ENCODE peak calls at places on chromosomes 16 and 17, in seven cellular contexts. One of them, this sample, is unnamed.

GRCh38 chr17:70336411-70336810 is 167.1 kb downstream of the KCNJ2 start:
- DNase-seq in CD4-positive, alpha-beta T cell: no peak
- DNase-seq in cardiac fibroblast: no peak
- DNase-seq in neural progenitor cell: no peak
- DNase-seq in heart right ventricle: no peak
- DNase-seq in HFFc6: no peak
- DNase-seq in fibroblast of lung: no peak
- DNase-seq in this sample: no peak

GRCh38 chr17:29124135-29124930 is 55.9 kb downstream of the MYO18A start:
- DNase-seq in CD4-positive, alpha-beta T cell: peak
- DNase-seq in cardiac fibroblast: peak
- DNase-seq in neural progenitor cell: peak
- DNase-seq in heart right ventricle: peak
- DNase-seq in HFFc6: peak
- DNase-seq in fibroblast of lung: peak
- DNase-seq in this sample: no peak

GRCh38 chr17:41957869-41958231 is 8.7 kb upstream of the CNP start:
- DNase-seq in CD4-positive, alpha-beta T cell: no peak
- DNase-seq in cardiac fibroblast: no peak
- DNase-seq in neural progenitor cell: no peak
- DNase-seq in heart right ventricle: no peak
- DNase-seq in HFFc6: no peak
- DNase-seq in fibroblast of lung: no peak
- DNase-seq in this sample: no peak

GRCh38 chr17:27491713-27492190 is 35.5 kb downstream of the KSR1 start:
- DNase-seq in CD4-positive, alpha-beta T cell: no peak
- DNase-seq in cardiac fibroblast: no peak
- DNase-seq in neural progenitor cell: peak
- DNase-seq in heart right ventricle: no peak
- DNase-seq in HFFc6: no peak
- DNase-seq in fibroblast of lung: no peak
- DNase-seq in this sample: no peak

GRCh38 chr16:66502020-66502913 is 47.7 kb downstream of the TK2 start:
- DNase-seq in CD4-positive, alpha-beta T cell: no peak
- DNase-seq in cardiac fibroblast: peak
- DNase-seq in neural progenitor cell: no peak
- DNase-seq in heart right ventricle: no peak
- DNase-seq in HFFc6: no peak
- DNase-seq in fibroblast of lung: peak
- DNase-seq in this sample: no peak

GRCh38 chr16:13136896-13137295 is 235.5 kb downstream of the SHISA9 start:
- DNase-seq in CD4-positive, alpha-beta T cell: no peak
- DNase-seq in cardiac fibroblast: no peak
- DNase-seq in neural progenitor cell: no peak
- DNase-seq in heart right ventricle: no peak
- DNase-seq in HFFc6: no peak
- DNase-seq in fibroblast of lung: no peak
- DNase-seq in this sample: no peak

GRCh38 chr16:55250641-55251550 is 73.1 kb upstream of the IRX6 start:
- DNase-seq in CD4-positive, alpha-beta T cell: no peak
- DNase-seq in cardiac fibroblast: no peak
- DNase-seq in neural progenitor cell: no peak
- DNase-seq in heart right ventricle: no peak
- DNase-seq in HFFc6: no peak
- DNase-seq in fibroblast of lung: no peak
- DNase-seq in this sample: no peak

GRCh38 chr17:83198366-83199341 is 119.2 kb downstream of the METRNL start:
- DNase-seq in CD4-positive, alpha-beta T cell: no peak
- DNase-seq in cardiac fibroblast: no peak
- DNase-seq in neural progenitor cell: no peak
- DNase-seq in heart right ventricle: no peak
- DNase-seq in HFFc6: no peak
- DNase-seq in fibroblast of lung: no peak
- DNase-seq in this sample: no peak

GRCh38 chr17:49508891-49509587 is 13.9 kb downstream of the NGFR start:
- DNase-seq in CD4-positive, alpha-beta T cell: no peak
- DNase-seq in cardiac fibroblast: no peak
- DNase-seq in neural progenitor cell: no peak
- DNase-seq in heart right ventricle: no peak
- DNase-seq in HFFc6: no peak
- DNase-seq in fibroblast of lung: no peak
- DNase-seq in this sample: no peak

GRCh38 chr17:79925242-79925957 is 86.2 kb upstream of the CBX4 start:
- DNase-seq in CD4-positive, alpha-beta T cell: no peak
- DNase-seq in cardiac fibroblast: no peak
- DNase-seq in neural progenitor cell: peak
- DNase-seq in heart right ventricle: peak
- DNase-seq in HFFc6: no peak
- DNase-seq in fibroblast of lung: peak
- DNase-seq in this sample: no peak

GRCh38 chr16:75113046-75113491 is 3.5 kb downstream of the LDHD start:
- DNase-seq in CD4-positive, alpha-beta T cell: no peak
- DNase-seq in cardiac fibroblast: no peak
- DNase-seq in neural progenitor cell: no peak
- DNase-seq in heart right ventricle: no peak
- DNase-seq in HFFc6: no peak
- DNase-seq in fibroblast of lung: no peak
- DNase-seq in this sample: no peak

GRCh38 chr16:87068316-87068715 is 248.9 kb downstream of the C16orf95 start:
- DNase-seq in CD4-positive, alpha-beta T cell: no peak
- DNase-seq in cardiac fibroblast: no peak
- DNase-seq in neural progenitor cell: peak
- DNase-seq in heart right ventricle: no peak
- DNase-seq in HFFc6: no peak
- DNase-seq in fibroblast of lung: no peak
- DNase-seq in this sample: peak

GRCh38 chr17:66786101-66786500 is 48.8 kb upstream of the CACNG5 start:
- DNase-seq in CD4-positive, alpha-beta T cell: no peak
- DNase-seq in cardiac fibroblast: no peak
- DNase-seq in neural progenitor cell: no peak
- DNase-seq in heart right ventricle: no peak
- DNase-seq in HFFc6: no peak
- DNase-seq in fibroblast of lung: no peak
- DNase-seq in this sample: no peak

GRCh38 chr17:1645207-1646171 is at the start of gene SCARF1:
- DNase-seq in CD4-positive, alpha-beta T cell: no peak
- DNase-seq in cardiac fibroblast: no peak
- DNase-seq in neural progenitor cell: no peak
- DNase-seq in heart right ventricle: peak
- DNase-seq in HFFc6: no peak
- DNase-seq in fibroblast of lung: no peak
- DNase-seq in this sample: no peak

GRCh38 chr17:35726609-35727460 is 4.6 kb upstream of the RASL10B start:
- DNase-seq in CD4-positive, alpha-beta T cell: no peak
- DNase-seq in cardiac fibroblast: peak
- DNase-seq in neural progenitor cell: no peak
- DNase-seq in heart right ventricle: peak
- DNase-seq in HFFc6: peak
- DNase-seq in fibroblast of lung: peak
- DNase-seq in this sample: no peak

GRCh38 chr17:72407336-72408121 is 286.7 kb downstream of the SOX9 start:
- DNase-seq in CD4-positive, alpha-beta T cell: no peak
- DNase-seq in cardiac fibroblast: peak
- DNase-seq in neural progenitor cell: no peak
- DNase-seq in heart right ventricle: peak
- DNase-seq in HFFc6: peak
- DNase-seq in fibroblast of lung: peak
- DNase-seq in this sample: no peak

GRCh38 chr16:81457326-81458133 is 12.9 kb downstream of the CMIP start:
- DNase-seq in CD4-positive, alpha-beta T cell: no peak
- DNase-seq in cardiac fibroblast: peak
- DNase-seq in neural progenitor cell: no peak
- DNase-seq in heart right ventricle: no peak
- DNase-seq in HFFc6: peak
- DNase-seq in fibroblast of lung: peak
- DNase-seq in this sample: no peak

GRCh38 chr16:2785101-2785991 is 2.0 kb downstream of the PRSS33 start:
- DNase-seq in CD4-positive, alpha-beta T cell: no peak
- DNase-seq in cardiac fibroblast: no peak
- DNase-seq in neural progenitor cell: no peak
- DNase-seq in heart right ventricle: no peak
- DNase-seq in HFFc6: no peak
- DNase-seq in fibroblast of lung: no peak
- DNase-seq in this sample: peak

GRCh38 chr17:33910200-33910857 is 344.8 kb upstream of the CCL2 start:
- DNase-seq in CD4-positive, alpha-beta T cell: no peak
- DNase-seq in cardiac fibroblast: no peak
- DNase-seq in neural progenitor cell: no peak
- DNase-seq in heart right ventricle: no peak
- DNase-seq in HFFc6: no peak
- DNase-seq in fibroblast of lung: no peak
- DNase-seq in this sample: no peak

GRCh38 chr17:19372866-19373505 is 5.3 kb upstream of the MAPK7 start:
- DNase-seq in CD4-positive, alpha-beta T cell: no peak
- DNase-seq in cardiac fibroblast: no peak
- DNase-seq in neural progenitor cell: no peak
- DNase-seq in heart right ventricle: no peak
- DNase-seq in HFFc6: no peak
- DNase-seq in fibroblast of lung: no peak
- DNase-seq in this sample: no peak

GRCh38 chr17:55965051-55965450 is 188.2 kb upstream of the ANKFN1 start:
- DNase-seq in CD4-positive, alpha-beta T cell: no peak
- DNase-seq in cardiac fibroblast: no peak
- DNase-seq in neural progenitor cell: no peak
- DNase-seq in heart right ventricle: no peak
- DNase-seq in HFFc6: no peak
- DNase-seq in fibroblast of lung: no peak
- DNase-seq in this sample: no peak
- TF ChIP-seq CTCF in CD4-positive, alpha-beta T cell: no peak
- TF ChIP-seq CTCF in cardiac fibroblast: no peak
- TF ChIP-seq CTCF in neural progenitor cell: no peak
- TF ChIP-seq CTCF in heart right ventricle: no peak
- TF ChIP-seq CTCF in HFFc6: no peak
- TF ChIP-seq CTCF in fibroblast of lung: no peak
- TF ChIP-seq CTCF in this sample: no peak

GRCh38 chr16:56675685-56676210 is 6.1 kb downstream of the MT1H start:
- DNase-seq in CD4-positive, alpha-beta T cell: peak
- DNase-seq in cardiac fibroblast: no peak
- DNase-seq in neural progenitor cell: no peak
- DNase-seq in heart right ventricle: no peak
- DNase-seq in HFFc6: no peak
- DNase-seq in fibroblast of lung: no peak
- DNase-seq in this sample: no peak

GRCh38 chr16:56670640-56670934 is 973 bp downstream of the MT1H start:
- DNase-seq in CD4-positive, alpha-beta T cell: no peak
- DNase-seq in cardiac fibroblast: no peak
- DNase-seq in neural progenitor cell: no peak
- DNase-seq in heart right ventricle: no peak
- DNase-seq in HFFc6: no peak
- DNase-seq in fibroblast of lung: no peak
- DNase-seq in this sample: no peak

GRCh38 chr16:56671706-56672105 is 2.1 kb downstream of the MT1H start:
- DNase-seq in CD4-positive, alpha-beta T cell: no peak
- DNase-seq in cardiac fibroblast: peak
- DNase-seq in neural progenitor cell: no peak
- DNase-seq in heart right ventricle: no peak
- DNase-seq in HFFc6: no peak
- DNase-seq in fibroblast of lung: peak
- DNase-seq in this sample: no peak

GRCh38 chr16:56672761-56673536 is 3.3 kb downstream of the MT1H start:
- DNase-seq in CD4-positive, alpha-beta T cell: no peak
- DNase-seq in cardiac fibroblast: no peak
- DNase-seq in neural progenitor cell: no peak
- DNase-seq in heart right ventricle: no peak
- DNase-seq in HFFc6: no peak
- DNase-seq in fibroblast of lung: peak
- DNase-seq in this sample: no peak

GRCh38 chr16:56673916-56674315 is 4.3 kb downstream of the MT1H start:
- DNase-seq in CD4-positive, alpha-beta T cell: no peak
- DNase-seq in cardiac fibroblast: peak
- DNase-seq in neural progenitor cell: peak
- DNase-seq in heart right ventricle: no peak
- DNase-seq in HFFc6: peak
- DNase-seq in fibroblast of lung: peak
- DNase-seq in this sample: no peak
- TF ChIP-seq CTCF in CD4-positive, alpha-beta T cell: no peak
- TF ChIP-seq CTCF in cardiac fibroblast: peak
- TF ChIP-seq CTCF in neural progenitor cell: peak
- TF ChIP-seq CTCF in heart right ventricle: peak
- TF ChIP-seq CTCF in HFFc6: peak
- TF ChIP-seq CTCF in fibroblast of lung: peak
- TF ChIP-seq CTCF in this sample: peak

GRCh38 chr17:63917646-63918045 is 993 bp downstream of the GH1 start:
- DNase-seq in CD4-positive, alpha-beta T cell: no peak
- DNase-seq in cardiac fibroblast: no peak
- DNase-seq in neural progenitor cell: no peak
- DNase-seq in heart right ventricle: no peak
- DNase-seq in HFFc6: no peak
- DNase-seq in fibroblast of lung: no peak
- DNase-seq in this sample: no peak

GRCh38 chr17:63916566-63917185 is 2.0 kb downstream of the GH1 start:
- DNase-seq in CD4-positive, alpha-beta T cell: no peak
- DNase-seq in cardiac fibroblast: no peak
- DNase-seq in neural progenitor cell: no peak
- DNase-seq in heart right ventricle: no peak
- DNase-seq in HFFc6: no peak
- DNase-seq in fibroblast of lung: no peak
- DNase-seq in this sample: no peak

GRCh38 chr17:63918305-63918704 is 334 bp downstream of the GH1 start:
- DNase-seq in CD4-positive, alpha-beta T cell: no peak
- DNase-seq in cardiac fibroblast: no peak
- DNase-seq in neural progenitor cell: peak
- DNase-seq in heart right ventricle: no peak
- DNase-seq in HFFc6: no peak
- DNase-seq in fibroblast of lung: no peak
- DNase-seq in this sample: no peak

GRCh38 chr17:63914471-63914870 is 3.4 kb upstream of the CSHL1 start:
- DNase-seq in CD4-positive, alpha-beta T cell: no peak
- DNase-seq in cardiac fibroblast: no peak
- DNase-seq in neural progenitor cell: no peak
- DNase-seq in heart right ventricle: no peak
- DNase-seq in HFFc6: no peak
- DNase-seq in fibroblast of lung: no peak
- DNase-seq in this sample: no peak

DNA sequence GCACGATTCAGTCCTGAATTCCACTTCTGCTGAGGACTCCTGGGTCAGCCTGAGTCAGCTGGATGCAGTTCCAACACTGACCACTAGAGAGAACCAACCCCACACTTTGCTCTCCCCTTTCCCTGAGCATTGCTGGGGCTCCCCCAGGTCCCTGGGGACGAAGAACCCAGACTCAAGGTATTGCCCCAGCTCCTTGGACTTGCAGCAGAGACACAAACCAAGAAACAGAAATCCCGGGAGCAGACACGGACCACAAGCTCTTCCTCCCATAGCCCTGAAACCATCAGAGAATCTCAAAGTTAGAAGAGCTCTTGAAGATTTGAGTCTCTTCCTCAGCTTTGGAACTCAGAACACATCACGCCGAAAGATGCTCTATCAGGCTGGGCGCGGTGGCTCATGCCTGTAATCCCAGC is 678 bp upstream of the GH1 start:
- DNase-seq in CD4-positive, alpha-beta T cell: peak
- DNase-seq in cardiac fibroblast: peak
- DNase-seq in neural progenitor cell: peak
- DNase-seq in heart right ventricle: peak
- DNase-seq in HFFc6: peak
- DNase-seq in fibroblast of lung: peak
- DNase-seq in this sample: no peak
- TF ChIP-seq CTCF in CD4-positive, alpha-beta T cell: peak
- TF ChIP-seq CTCF in cardiac fibroblast: peak
- TF ChIP-seq CTCF in neural progenitor cell: peak
- TF ChIP-seq CTCF in heart right ventricle: peak
- TF ChIP-seq CTCF in HFFc6: peak
- TF ChIP-seq CTCF in fibroblast of lung: peak
- TF ChIP-seq CTCF in this sample: peak

GRCh38 chr17:309361-309888 is 43.2 kb downstream of the RPH3AL start:
- DNase-seq in CD4-positive, alpha-beta T cell: no peak
- DNase-seq in cardiac fibroblast: no peak
- DNase-seq in neural progenitor cell: peak
- DNase-seq in heart right ventricle: no peak
- DNase-seq in HFFc6: no peak
- DNase-seq in fibroblast of lung: no peak
- DNase-seq in this sample: no peak
- TF ChIP-seq CTCF in CD4-positive, alpha-beta T cell: no peak
- TF ChIP-seq CTCF in cardiac fibroblast: peak
- TF ChIP-seq CTCF in neural progenitor cell: peak
- TF ChIP-seq CTCF in heart right ventricle: peak
- TF ChIP-seq CTCF in HFFc6: peak
- TF ChIP-seq CTCF in fibroblast of lung: peak
- TF ChIP-seq CTCF in this sample: no peak